ENCODE peak calls at places on chromosomes 4 and X, in six cellular contexts. L is AG09319; D is nephron progenitor cell; Y is progenitor cell of endocrine pancreas; J is mucosa of descending colon; V is CD4-positive, alpha-beta T cell. G is an unnamed sample.
A peak's percentile ranks its signal among the peaks of the same experiment; 100 is the strongest.

GRCh38 chr4:86223472-86223871 is 136.4 kb downstream of the MAPK10 start:
- DNase-seq in J (no peak), D (peak; percentile 22), V (no peak), Y (no peak), L (no peak), G (no peak)

GRCh38 chr4:43242611-43243010 is 350.1 kb downstream of the GRXCR1 start:
- DNase-seq in L (no peak), D (no peak), V (no peak), J (no peak), Y (no peak), G (no peak)

GRCh38 chrX:54246866-54247265 is 63.8 kb upstream of the FAM120C start:
- DNase-seq in D (no peak), L (no peak), V (no peak), Y (no peak), J (no peak), G (no peak)

GRCh38 chrX:152907084-152907651 is 9.3 kb downstream of the ZNF185 start:
- DNase-seq in V (no peak), Y (no peak), D (peak; percentile 52), L (no peak), J (no peak), G (no peak)

GRCh38 chr4:183383606-183384005 is 60.8 kb upstream of the CDKN2AIP start:
- DNase-seq in Y (no peak), D (no peak), J (no peak), V (no peak), L (no peak), G (no peak)

GRCh38 chr4:76683154-76683553 is 214.8 kb downstream of the SOWAHB start:
- DNase-seq in L (no peak), V (no peak), D (no peak), Y (no peak), J (no peak), G (no peak)

GRCh38 chrX:154819771-154820341 is 14.6 kb upstream of the MPP1 start:
- DNase-seq in J (no peak), V (no peak), Y (no peak), D (no peak), L (no peak), G (no peak)

GRCh38 chrX:1895583-1895982 is 280.7 kb downstream of the ASMT start:
- DNase-seq in V (no peak), D (no peak), Y (no peak), J (no peak), L (no peak), G (no peak)

GRCh38 chr4:94407846-94408245 is 43.9 kb upstream of the PDLIM5 start:
- DNase-seq in L (no peak), V (no peak), D (no peak), J (no peak), Y (no peak), G (no peak)

GRCh38 chr4:147599764-147600163 is 17.4 kb upstream of the TMEM184C start:
- DNase-seq in Y (no peak), D (no peak), J (no peak), L (peak; percentile 12), V (no peak), G (no peak)

GRCh38 chrX:93874554-93874953 is 200.5 kb downstream of the FAM133A start:
- DNase-seq in Y (peak; percentile 25), V (no peak), J (peak; percentile 21), D (peak; percentile 50), L (no peak), G (no peak)

GRCh38 chr4:3685081-3685645 is 81.0 kb upstream of the ADRA2C start:
- DNase-seq in D (no peak), L (no peak), J (no peak), Y (no peak), V (no peak), G (no peak)

GRCh38 chr4:55330241-55330640 is 15.8 kb upstream of the SRD5A3 start:
- DNase-seq in L (no peak), J (no peak), V (no peak), D (no peak), Y (no peak), G (no peak)

GRCh38 chr4:128855656-128856055 is 46.2 kb downstream of the JADE1 start:
- DNase-seq in J (no peak), Y (no peak), L (no peak), D (no peak), V (no peak), G (no peak)

GRCh38 chr4:37767546-37767945 is 58.9 kb upstream of the PGM2 start:
- DNase-seq in L (no peak), Y (no peak), J (peak; percentile 64), D (no peak), V (no peak), G (no peak)

GRCh38 chr4:21806991-21807390 is 141.6 kb downstream of the KCNIP4 start:
- DNase-seq in J (no peak), Y (no peak), D (no peak), V (no peak), L (no peak), G (no peak)
- TF ChIP-seq CTCF in J (no peak), Y (no peak), D (no peak), V (no peak), L (no peak), G (no peak)

DNA sequence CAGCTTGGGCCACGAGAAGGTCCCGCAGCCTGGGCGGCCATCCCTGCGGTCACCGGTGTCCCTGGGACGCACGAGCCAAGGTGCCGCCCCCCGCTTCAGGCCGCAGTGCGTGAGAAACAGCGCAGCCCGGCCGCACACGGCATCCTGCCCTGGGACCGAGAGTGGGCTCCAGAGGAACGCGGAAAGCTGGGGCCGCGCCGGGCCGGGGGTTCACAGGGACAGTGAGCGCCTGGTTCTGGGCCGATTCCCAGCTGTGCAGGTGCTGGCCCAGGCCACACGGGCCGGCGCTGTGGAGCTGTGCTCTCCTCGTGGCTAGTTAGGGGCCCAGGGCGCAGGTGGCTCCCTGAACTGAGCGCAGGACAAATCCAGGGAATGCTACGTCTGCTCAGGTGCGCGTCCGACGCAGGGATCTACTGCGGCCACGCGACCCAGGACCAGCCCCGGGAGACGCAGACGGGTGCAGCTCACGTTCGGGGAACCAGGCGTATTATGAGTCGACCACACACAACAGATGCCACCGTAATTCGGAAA is 25.8 kb upstream of the GTPBP6 start:
- DNase-seq in V (no peak), Y (no peak), L (no peak), J (no peak), D (no peak), G (no peak)
- TF ChIP-seq CTCF in V (no peak), Y (no peak), L (no peak), J (no peak), D (no peak), G (no peak)

GRCh38 chr4:186069734-186070133 is 778 bp downstream of the TLR3 start:
- DNase-seq in D (no peak), Y (no peak), J (peak; percentile 28), L (no peak), V (no peak), G (no peak)

GRCh38 chr4:186067757-186068385 is 1.1 kb upstream of the TLR3 start:
- DNase-seq in J (peak; percentile 82), L (peak; percentile 22), V (peak; percentile 15), D (peak; percentile 15), Y (no peak), G (no peak)

GRCh38 chr4:186072516-186072915 is 3.6 kb downstream of the TLR3 start:
- DNase-seq in L (no peak), D (no peak), V (no peak), J (no peak), Y (no peak), G (no peak)

GRCh38 chr4:186074189-186074588 is 5.2 kb downstream of the TLR3 start:
- DNase-seq in J (no peak), D (no peak), Y (no peak), V (no peak), L (no peak), G (no peak)

DNA sequence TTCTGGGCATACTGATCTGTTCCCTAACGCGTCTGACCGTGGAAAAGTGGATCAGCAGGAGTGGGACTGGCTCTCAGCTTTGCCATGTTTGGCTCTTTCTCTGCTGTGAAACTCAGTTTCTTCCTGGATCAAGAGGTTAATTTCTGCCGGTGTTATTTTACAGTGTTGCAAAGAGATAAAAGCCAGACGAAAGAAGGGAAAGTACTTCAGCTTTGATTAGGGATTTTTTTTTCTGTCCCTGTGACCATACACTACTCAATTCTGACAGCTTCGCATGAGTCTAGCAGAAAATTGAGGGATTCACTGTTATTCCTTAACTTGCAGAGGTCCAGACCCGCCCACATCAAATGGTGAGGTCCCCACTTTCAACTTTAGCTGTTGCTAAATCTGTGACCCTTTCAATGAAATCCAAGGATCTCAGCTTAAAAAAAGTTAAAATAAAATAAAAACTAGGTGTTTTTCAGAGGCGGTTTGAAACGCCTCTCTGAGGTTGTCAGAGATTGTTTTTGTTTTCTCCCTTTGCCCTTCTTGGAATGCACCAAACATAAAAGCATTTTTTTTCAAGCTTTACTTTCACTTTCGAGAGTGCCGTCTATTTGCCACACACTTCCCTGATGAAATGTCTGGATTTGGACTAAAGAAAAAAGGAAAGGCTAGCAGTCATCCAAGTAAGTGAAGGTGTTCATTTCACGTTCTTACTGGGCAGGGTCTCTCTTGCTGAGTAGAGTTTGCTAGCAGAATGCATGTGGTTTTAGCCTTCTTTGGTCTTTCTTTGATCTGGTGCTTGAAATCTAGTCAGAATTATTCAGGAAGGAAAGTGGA is at the start of gene TLR3:
- DNase-seq in Y (no peak), L (no peak), D (no peak), J (peak; percentile 30), V (no peak), G (no peak)
- TF ChIP-seq CTCF in Y (no peak), L (no peak), D (no peak), J (no peak), V (no peak), G (no peak)

GRCh38 chrX:22343192-22343591 is 70.5 kb downstream of the CBLL2 start:
- DNase-seq in D (no peak), V (no peak), L (no peak), Y (no peak), J (no peak), G (no peak)

GRCh38 chrX:22345884-22346283 is 73.2 kb downstream of the CBLL2 start:
- DNase-seq in D (no peak), J (no peak), L (no peak), Y (no peak), V (no peak), G (no peak)

GRCh38 chrX:22339459-22339858 is 66.7 kb downstream of the CBLL2 start:
- DNase-seq in Y (no peak), D (no peak), L (no peak), V (no peak), J (no peak), G (no peak)

GRCh38 chrX:22338740-22339139 is 66.0 kb downstream of the CBLL2 start:
- DNase-seq in J (no peak), L (no peak), D (no peak), V (no peak), Y (no peak), G (no peak)

GRCh38 chrX:22340022-22340616 is 67.4 kb downstream of the CBLL2 start:
- DNase-seq in V (no peak), Y (no peak), D (no peak), J (no peak), L (no peak), G (no peak)
- TF ChIP-seq CTCF in V (no peak), Y (no peak), D (no peak), J (no peak), L (no peak), G (no peak)